ENCODE peak calls at places on chromosome 3, in ten cellular contexts. One of them, this sample, is unnamed.

GRCh38 chr3:4163006-4163405 is 140.2 kb upstream of the SETMAR start:
- DNase-seq in stimulated activated CD4-positive, alpha-beta T cell treated with anti-CD3 and anti-CD28 coated beads, Interleukin-4, amount 100 ng/mL, for 48 hours: no peak
- DNase-seq in NCI-H446 treated with DMSO at 0.1 percent for 48 hours: no peak
- DNase-seq in effector memory CD8-positive, alpha-beta T cell: no peak
- DNase-seq in HL-60: no peak
- DNase-seq in left cardiac atrium: no peak
- DNase-seq in adrenal gland: no peak
- DNase-seq in activated gamma-delta T cell: no peak
- DNase-seq in pulmonary artery endothelial cell: no peak
- DNase-seq in activated CD8-positive, alpha-beta memory T cell treated with anti-CD3 and anti-CD28 coated beads for 24 hours: no peak
- DNase-seq in this sample: no peak

GRCh38 chr3:106329505-106329904 is 460.7 kb upstream of the CBLB start:
- DNase-seq in stimulated activated CD4-positive, alpha-beta T cell treated with anti-CD3 and anti-CD28 coated beads, Interleukin-4, amount 100 ng/mL, for 48 hours: no peak
- DNase-seq in NCI-H446 treated with DMSO at 0.1 percent for 48 hours: no peak
- DNase-seq in effector memory CD8-positive, alpha-beta T cell: no peak
- DNase-seq in HL-60: no peak
- DNase-seq in left cardiac atrium: no peak
- DNase-seq in adrenal gland: no peak
- DNase-seq in activated gamma-delta T cell: no peak
- DNase-seq in pulmonary artery endothelial cell: no peak
- DNase-seq in activated CD8-positive, alpha-beta memory T cell treated with anti-CD3 and anti-CD28 coated beads for 24 hours: no peak
- DNase-seq in this sample: no peak

GRCh38 chr3:63343674-63344073 is 65.6 kb downstream of the SYNPR start:
- DNase-seq in stimulated activated CD4-positive, alpha-beta T cell treated with anti-CD3 and anti-CD28 coated beads, Interleukin-4, amount 100 ng/mL, for 48 hours: peak
- DNase-seq in NCI-H446 treated with DMSO at 0.1 percent for 48 hours: peak
- DNase-seq in effector memory CD8-positive, alpha-beta T cell: no peak
- DNase-seq in HL-60: peak
- DNase-seq in left cardiac atrium: peak
- DNase-seq in adrenal gland: peak
- DNase-seq in activated gamma-delta T cell: no peak
- DNase-seq in pulmonary artery endothelial cell: peak
- DNase-seq in activated CD8-positive, alpha-beta memory T cell treated with anti-CD3 and anti-CD28 coated beads for 24 hours: no peak
- DNase-seq in this sample: peak

GRCh38 chr3:33915796-33916589 is 117.6 kb downstream of the PDCD6IP start:
- DNase-seq in stimulated activated CD4-positive, alpha-beta T cell treated with anti-CD3 and anti-CD28 coated beads, Interleukin-4, amount 100 ng/mL, for 48 hours: no peak
- DNase-seq in NCI-H446 treated with DMSO at 0.1 percent for 48 hours: no peak
- DNase-seq in effector memory CD8-positive, alpha-beta T cell: no peak
- DNase-seq in HL-60: peak
- DNase-seq in left cardiac atrium: no peak
- DNase-seq in adrenal gland: peak
- DNase-seq in activated gamma-delta T cell: no peak
- DNase-seq in pulmonary artery endothelial cell: no peak
- DNase-seq in activated CD8-positive, alpha-beta memory T cell treated with anti-CD3 and anti-CD28 coated beads for 24 hours: no peak
- DNase-seq in this sample: no peak

GRCh38 chr3:66401578-66402382 is 99.0 kb downstream of the LRIG1 start:
- DNase-seq in stimulated activated CD4-positive, alpha-beta T cell treated with anti-CD3 and anti-CD28 coated beads, Interleukin-4, amount 100 ng/mL, for 48 hours: no peak
- DNase-seq in NCI-H446 treated with DMSO at 0.1 percent for 48 hours: no peak
- DNase-seq in effector memory CD8-positive, alpha-beta T cell: no peak
- DNase-seq in HL-60: no peak
- DNase-seq in left cardiac atrium: peak
- DNase-seq in adrenal gland: no peak
- DNase-seq in activated gamma-delta T cell: no peak
- DNase-seq in pulmonary artery endothelial cell: no peak
- DNase-seq in activated CD8-positive, alpha-beta memory T cell treated with anti-CD3 and anti-CD28 coated beads for 24 hours: no peak
- DNase-seq in this sample: no peak

GRCh38 chr3:33064929-33065328 is 32.0 kb downstream of the GLB1 start:
- DNase-seq in stimulated activated CD4-positive, alpha-beta T cell treated with anti-CD3 and anti-CD28 coated beads, Interleukin-4, amount 100 ng/mL, for 48 hours: no peak
- DNase-seq in NCI-H446 treated with DMSO at 0.1 percent for 48 hours: no peak
- DNase-seq in effector memory CD8-positive, alpha-beta T cell: no peak
- DNase-seq in HL-60: peak
- DNase-seq in left cardiac atrium: no peak
- DNase-seq in adrenal gland: no peak
- DNase-seq in activated gamma-delta T cell: no peak
- DNase-seq in pulmonary artery endothelial cell: no peak
- DNase-seq in activated CD8-positive, alpha-beta memory T cell treated with anti-CD3 and anti-CD28 coated beads for 24 hours: no peak
- DNase-seq in this sample: no peak

GRCh38 chr3:8532251-8532831 is 30.7 kb downstream of the LMCD1 start:
- DNase-seq in stimulated activated CD4-positive, alpha-beta T cell treated with anti-CD3 and anti-CD28 coated beads, Interleukin-4, amount 100 ng/mL, for 48 hours: no peak
- DNase-seq in NCI-H446 treated with DMSO at 0.1 percent for 48 hours: no peak
- DNase-seq in effector memory CD8-positive, alpha-beta T cell: no peak
- DNase-seq in HL-60: no peak
- DNase-seq in left cardiac atrium: no peak
- DNase-seq in adrenal gland: no peak
- DNase-seq in activated gamma-delta T cell: no peak
- DNase-seq in pulmonary artery endothelial cell: no peak
- DNase-seq in activated CD8-positive, alpha-beta memory T cell treated with anti-CD3 and anti-CD28 coated beads for 24 hours: no peak
- DNase-seq in this sample: no peak

GRCh38 chr3:42732829-42733459 is 30.3 kb upstream of the HHATL start:
- DNase-seq in stimulated activated CD4-positive, alpha-beta T cell treated with anti-CD3 and anti-CD28 coated beads, Interleukin-4, amount 100 ng/mL, for 48 hours: no peak
- DNase-seq in NCI-H446 treated with DMSO at 0.1 percent for 48 hours: no peak
- DNase-seq in effector memory CD8-positive, alpha-beta T cell: no peak
- DNase-seq in HL-60: no peak
- DNase-seq in left cardiac atrium: no peak
- DNase-seq in adrenal gland: no peak
- DNase-seq in activated gamma-delta T cell: no peak
- DNase-seq in pulmonary artery endothelial cell: no peak
- DNase-seq in activated CD8-positive, alpha-beta memory T cell treated with anti-CD3 and anti-CD28 coated beads for 24 hours: peak
- DNase-seq in this sample: no peak

GRCh38 chr3:115660646-115661442 is 37.5 kb downstream of the GAP43 start:
- DNase-seq in stimulated activated CD4-positive, alpha-beta T cell treated with anti-CD3 and anti-CD28 coated beads, Interleukin-4, amount 100 ng/mL, for 48 hours: no peak
- DNase-seq in NCI-H446 treated with DMSO at 0.1 percent for 48 hours: no peak
- DNase-seq in effector memory CD8-positive, alpha-beta T cell: no peak
- DNase-seq in HL-60: no peak
- DNase-seq in left cardiac atrium: no peak
- DNase-seq in adrenal gland: no peak
- DNase-seq in activated gamma-delta T cell: no peak
- DNase-seq in pulmonary artery endothelial cell: no peak
- DNase-seq in activated CD8-positive, alpha-beta memory T cell treated with anti-CD3 and anti-CD28 coated beads for 24 hours: no peak
- DNase-seq in this sample: no peak

This sample was measured in glomerular endothelial cell.